ENCODE peak calls at places on chromosomes 11 and 22, in four cellular contexts. One of them, this sample, is unnamed.

GRCh38 chr11:1233351-1234053 is 10.6 kb downstream of the MUC5B start:
- DNase-seq in AG09309: no peak
- DNase-seq in HAP-1: no peak
- DNase-seq in IMR-90: no peak
- DNase-seq in this sample: no peak

GRCh38 chr11:11524436-11525038 is 97.3 kb downstream of the GALNT18 start:
- DNase-seq in AG09309: no peak
- DNase-seq in HAP-1: no peak
- DNase-seq in IMR-90: peak
- DNase-seq in this sample: no peak

GRCh38 chr11:44112083-44112865 is 16.8 kb downstream of the EXT2 start:
- DNase-seq in AG09309: no peak
- DNase-seq in HAP-1: no peak
- DNase-seq in IMR-90: peak
- DNase-seq in this sample: peak

GRCh38 chr11:93166194-93166593 is 31.6 kb downstream of the SLC36A4 start:
- DNase-seq in AG09309: no peak
- DNase-seq in HAP-1: no peak
- DNase-seq in IMR-90: no peak
- DNase-seq in this sample: no peak

GRCh38 chr11:104075716-104076115 is 39.3 kb downstream of the DDI1 start:
- DNase-seq in AG09309: no peak
- DNase-seq in HAP-1: no peak
- DNase-seq in IMR-90: no peak
- DNase-seq in this sample: no peak

GRCh38 chr11:58498464-58498863 is 9.4 kb downstream of the OR5B21 start:
- DNase-seq in AG09309: no peak
- DNase-seq in HAP-1: no peak
- DNase-seq in IMR-90: no peak
- DNase-seq in this sample: no peak

GRCh38 chr11:109511598-109511997 is 89.6 kb downstream of the C11orf87 start:
- DNase-seq in AG09309: no peak
- DNase-seq in HAP-1: no peak
- DNase-seq in IMR-90: no peak
- DNase-seq in this sample: no peak

GRCh38 chr22:36569999-36570398 is 41.0 kb upstream of the EIF3D start:
- DNase-seq in AG09309: no peak
- DNase-seq in HAP-1: no peak
- DNase-seq in IMR-90: peak
- DNase-seq in this sample: no peak

GRCh38 chr11:105357764-105358163 is 218.2 kb upstream of the CARD18 start:
- DNase-seq in AG09309: no peak
- DNase-seq in HAP-1: no peak
- DNase-seq in IMR-90: peak
- DNase-seq in this sample: no peak

GRCh38 chr11:75565221-75565814 is 3.3 kb downstream of the SERPINH1 start:
- DNase-seq in AG09309: no peak
- DNase-seq in HAP-1: no peak
- DNase-seq in IMR-90: peak
- DNase-seq in this sample: peak

GRCh38 chr11:120248551-120249278 is 8.8 kb downstream of the POU2F3 start:
- DNase-seq in AG09309: peak
- DNase-seq in HAP-1: no peak
- DNase-seq in IMR-90: peak
- DNase-seq in this sample: no peak

GRCh38 chr11:34975482-34975881 is 59.1 kb downstream of the PDHX start:
- DNase-seq in AG09309: no peak
- DNase-seq in HAP-1: no peak
- DNase-seq in IMR-90: no peak
- DNase-seq in this sample: no peak

GRCh38 chr22:42949159-42949558 is 65.8 kb downstream of the PACSIN2 start:
- DNase-seq in AG09309: no peak
- DNase-seq in HAP-1: no peak
- DNase-seq in IMR-90: peak
- DNase-seq in this sample: no peak

GRCh38 chr11:35112056-35112845 is 26.7 kb upstream of the CD44 start:
- DNase-seq in AG09309: no peak
- DNase-seq in HAP-1: no peak
- DNase-seq in IMR-90: peak
- DNase-seq in this sample: no peak

GRCh38 chr22:38423512-38424503 is 31.2 kb downstream of the KCNJ4 start:
- DNase-seq in AG09309: no peak
- DNase-seq in HAP-1: no peak
- DNase-seq in IMR-90: no peak
- DNase-seq in this sample: no peak

GRCh38 chr22:22167791-22168189 is 76.8 kb upstream of the VPREB1 start:
- DNase-seq in AG09309: no peak
- DNase-seq in HAP-1: no peak
- DNase-seq in IMR-90: no peak
- DNase-seq in this sample: no peak

GRCh38 chr22:24146190-24146616 is 35.1 kb upstream of the SUSD2 start:
- DNase-seq in AG09309: peak
- DNase-seq in HAP-1: no peak
- DNase-seq in IMR-90: peak
- DNase-seq in this sample: peak

GRCh38 chr22:39664485-39665200 is 94.1 kb downstream of the CACNA1I start:
- DNase-seq in AG09309: no peak
- DNase-seq in HAP-1: peak
- DNase-seq in IMR-90: no peak
- DNase-seq in this sample: no peak

GRCh38 chr11:80970016-80970516 is 1529.2 kb upstream of the TENM4 start:
- DNase-seq in AG09309: no peak
- DNase-seq in HAP-1: no peak
- DNase-seq in IMR-90: no peak
- DNase-seq in this sample: no peak

GRCh38 chr11:64765291-64765803 is 5.6 kb upstream of the PYGM start:
- DNase-seq in AG09309: no peak
- DNase-seq in HAP-1: no peak
- DNase-seq in IMR-90: no peak
- DNase-seq in this sample: no peak

GRCh38 chr11:34928268-34928959 is 12.0 kb downstream of the PDHX start:
- DNase-seq in AG09309: no peak
- DNase-seq in HAP-1: peak
- DNase-seq in IMR-90: peak
- DNase-seq in this sample: no peak

GRCh38 chr22:38981659-38982007 is 514 bp upstream of the APOBEC3B start:
- DNase-seq in AG09309: no peak
- DNase-seq in HAP-1: no peak
- DNase-seq in IMR-90: no peak
- DNase-seq in this sample: no peak

GRCh38 chr11:77407613-77408012 is 66.3 kb downstream of the PAK1 start:
- DNase-seq in AG09309: peak
- DNase-seq in HAP-1: no peak
- DNase-seq in IMR-90: peak
- DNase-seq in this sample: peak

GRCh38 chr22:41579297-41579996 is 10.2 kb downstream of the PMM1 start:
- DNase-seq in AG09309: no peak
- DNase-seq in HAP-1: no peak
- DNase-seq in IMR-90: no peak
- DNase-seq in this sample: no peak

GRCh38 chr22:39522567-39523300 is 2.4 kb downstream of the ATF4 start:
- DNase-seq in AG09309: peak
- DNase-seq in HAP-1: peak
- DNase-seq in IMR-90: peak
- DNase-seq in this sample: no peak

GRCh38 chr11:134366279-134366678 is 34.5 kb downstream of the GLB1L2 start:
- DNase-seq in AG09309: no peak
- DNase-seq in HAP-1: no peak
- DNase-seq in IMR-90: no peak
- DNase-seq in this sample: no peak

GRCh38 chr11:10808553-10809372 is at the start of gene EIF4G2:
- DNase-seq in AG09309: peak
- DNase-seq in HAP-1: peak
- DNase-seq in IMR-90: peak
- DNase-seq in this sample: peak

GRCh38 chr11:7905961-7906429 is 25.1 kb downstream of the OR10A6 start:
- DNase-seq in AG09309: no peak
- DNase-seq in HAP-1: no peak
- DNase-seq in IMR-90: no peak
- DNase-seq in this sample: no peak

GRCh38 chr22:25970348-25970995 is 198.8 kb upstream of the SEZ6L start:
- DNase-seq in AG09309: no peak
- DNase-seq in HAP-1: no peak
- DNase-seq in IMR-90: no peak
- DNase-seq in this sample: no peak

GRCh38 chr11:121326230-121326629 is 33.7 kb downstream of the SC5D start:
- DNase-seq in AG09309: no peak
- DNase-seq in HAP-1: no peak
- DNase-seq in IMR-90: no peak
- DNase-seq in this sample: no peak

GRCh38 chr11:12827929-12828812 is 153.9 kb downstream of the TEAD1 start:
- DNase-seq in AG09309: peak
- DNase-seq in HAP-1: peak
- DNase-seq in IMR-90: peak
- DNase-seq in this sample: no peak

GRCh38 chr11:1487091-1487850 is 692 bp upstream of the MOB2 start:
- DNase-seq in AG09309: no peak
- DNase-seq in HAP-1: no peak
- DNase-seq in IMR-90: no peak
- DNase-seq in this sample: no peak

GRCh38 chr11:93659841-93660240 is 1.6 kb upstream of the CEP295 start:
- DNase-seq in AG09309: no peak
- DNase-seq in HAP-1: no peak
- DNase-seq in IMR-90: peak
- DNase-seq in this sample: no peak

GRCh38 chr11:72814831-72815618 is 814 bp downstream of the ATG16L2 start:
- DNase-seq in AG09309: no peak
- DNase-seq in HAP-1: peak
- DNase-seq in IMR-90: peak
- DNase-seq in this sample: no peak

GRCh38 chr11:128054323-128054910 is 532.9 kb downstream of the ETS1 start:
- DNase-seq in AG09309: no peak
- DNase-seq in HAP-1: no peak
- DNase-seq in IMR-90: peak
- DNase-seq in this sample: no peak
- H3K4me3 ChIP-seq in AG09309: no peak
- H3K4me3 ChIP-seq in HAP-1: no peak
- H3K4me3 ChIP-seq in IMR-90: no peak
- H3K4me3 ChIP-seq in this sample: no peak

GRCh38 chr11:114298701-114299090 is 2.5 kb downstream of the NNMT start:
- DNase-seq in AG09309: no peak
- DNase-seq in HAP-1: no peak
- DNase-seq in IMR-90: no peak
- DNase-seq in this sample: no peak
- H3K4me3 ChIP-seq in AG09309: peak
- H3K4me3 ChIP-seq in HAP-1: no peak
- H3K4me3 ChIP-seq in IMR-90: peak
- H3K4me3 ChIP-seq in this sample: peak

DNA sequence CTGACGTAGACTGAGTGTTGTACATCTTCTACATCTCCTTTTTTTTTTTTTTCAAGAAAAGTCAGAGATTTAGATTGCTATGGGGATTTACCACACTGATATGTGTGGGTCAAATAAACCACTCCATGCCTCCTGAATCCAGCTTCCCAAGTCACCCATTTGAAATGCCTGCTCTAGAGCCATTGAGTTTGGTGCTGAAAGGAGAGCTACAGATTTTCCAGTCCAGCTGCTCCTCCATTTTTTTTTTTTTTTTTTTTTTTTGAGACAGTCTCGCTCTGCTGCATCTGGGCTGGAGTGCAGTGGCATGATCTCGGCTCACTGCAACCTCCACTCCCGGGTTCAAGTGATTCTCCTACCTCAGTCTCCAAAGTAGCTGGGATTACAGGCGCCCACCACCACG is 115.2 kb upstream of the TIMP3 start:
- DNase-seq in AG09309: no peak
- DNase-seq in HAP-1: no peak
- DNase-seq in IMR-90: peak
- DNase-seq in this sample: no peak
- H3K4me3 ChIP-seq in AG09309: no peak
- H3K4me3 ChIP-seq in HAP-1: no peak
- H3K4me3 ChIP-seq in IMR-90: no peak
- H3K4me3 ChIP-seq in this sample: no peak

GRCh38 chr22:46541536-46541935 is 4.1 kb upstream of the CELSR1 start:
- DNase-seq in AG09309: no peak
- DNase-seq in HAP-1: no peak
- DNase-seq in IMR-90: no peak
- DNase-seq in this sample: no peak

GRCh38 chr22:46537221-46537945 is at the start of gene CELSR1:
- DNase-seq in AG09309: no peak
- DNase-seq in HAP-1: peak
- DNase-seq in IMR-90: peak
- DNase-seq in this sample: no peak

GRCh38 chr22:46538816-46539163 is 1.4 kb upstream of the CELSR1 start:
- DNase-seq in AG09309: no peak
- DNase-seq in HAP-1: no peak
- DNase-seq in IMR-90: peak
- DNase-seq in this sample: no peak

GRCh38 chr22:46537946-46538815 is 761 bp upstream of the CELSR1 start:
- DNase-seq in AG09309: no peak
- DNase-seq in HAP-1: peak
- DNase-seq in IMR-90: peak
- DNase-seq in this sample: no peak

GRCh38 chr22:46539169-46539568 is 1.7 kb upstream of the CELSR1 start:
- DNase-seq in AG09309: no peak
- DNase-seq in HAP-1: no peak
- DNase-seq in IMR-90: no peak
- DNase-seq in this sample: no peak
- H3K4me3 ChIP-seq in AG09309: no peak
- H3K4me3 ChIP-seq in HAP-1: no peak
- H3K4me3 ChIP-seq in IMR-90: no peak
- H3K4me3 ChIP-seq in this sample: no peak

GRCh38 chr22:45645526-45646414 is 25.9 kb upstream of the ATXN10 start:
- DNase-seq in AG09309: no peak
- DNase-seq in HAP-1: peak
- DNase-seq in IMR-90: peak
- DNase-seq in this sample: no peak
- H3K4me3 ChIP-seq in AG09309: peak
- H3K4me3 ChIP-seq in HAP-1: peak
- H3K4me3 ChIP-seq in IMR-90: no peak
- H3K4me3 ChIP-seq in this sample: peak

This sample was measured in BJ.